ENCODE peak calls at places on chromosome 7, in four cellular contexts. N is HCT116, F is DND-41, O is IMR-90. C is an unnamed sample.

GRCh38 chr7:2000153-2000687 is 232.5 kb downstream of the MAD1L1 start:
- DNase-seq in F (no peak), N (no peak), O (no peak), C (no peak)

GRCh38 chr7:33511735-33512134 is 382.4 kb downstream of the BBS9 start:
- DNase-seq in O (no peak), F (no peak), N (no peak), C (no peak)

GRCh38 chr7:128884561-128885369 is 22.1 kb downstream of the ATP6V1F start:
- DNase-seq in N (no peak), F (no peak), O (no peak), C (no peak)

GRCh38 chr7:42272793-42273665 is 36.0 kb upstream of the GLI3 start:
- DNase-seq in O (peak), F (no peak), N (no peak), C (peak)

GRCh38 chr7:37081436-37081835 is 357.1 kb upstream of the AOAH start:
- DNase-seq in N (no peak), O (no peak), F (no peak), C (no peak)

GRCh38 chr7:98133181-98133580 is 26.5 kb downstream of the LMTK2 start:
- DNase-seq in O (no peak), N (no peak), F (peak), C (peak)

GRCh38 chr7:15197359-15197977 is 294.9 kb upstream of the DGKB start:
- DNase-seq in O (no peak), F (no peak), N (no peak), C (no peak)

GRCh38 chr7:83161851-83162401 is 758 bp downstream of the PCLO start:
- DNase-seq in O (no peak), N (no peak), F (no peak), C (no peak)

GRCh38 chr7:1943326-1943725 is 273.2 kb downstream of the ELFN1 start:
- DNase-seq in F (no peak), N (no peak), O (no peak), C (no peak)

GRCh38 chr7:148572067-148572522 is 18.5 kb upstream of the C7orf33 start:
- DNase-seq in O (no peak), N (no peak), F (no peak), C (no peak)

GRCh38 chr7:1236132-1236655 is 3.5 kb downstream of the UNCX start:
- DNase-seq in N (no peak), F (no peak), O (no peak), C (no peak)

GRCh38 chr7:2109936-2110585 is 122.7 kb downstream of the MAD1L1 start:
- DNase-seq in F (no peak), O (peak), N (peak), C (peak)

GRCh38 chr7:27423290-27423689 is 180.7 kb downstream of the EVX1 start:
- DNase-seq in F (no peak), O (no peak), N (no peak), C (no peak)

GRCh38 chr7:126662826-126663225 is 589.9 kb downstream of the GRM8 start:
- DNase-seq in O (no peak), N (no peak), F (no peak), C (no peak)

GRCh38 chr7:118872568-118872967 is 648.1 kb downstream of the ANKRD7 start:
- DNase-seq in F (no peak), N (peak), O (no peak), C (no peak)

GRCh38 chr7:1290262-1291039 is 57.8 kb downstream of the UNCX start:
- DNase-seq in O (no peak), F (peak), N (no peak), C (no peak)

GRCh38 chr7:69438584-69438983 is 159.7 kb upstream of the AUTS2 start:
- DNase-seq in O (no peak), F (no peak), N (no peak), C (no peak)

GRCh38 chr7:85750454-85750949 is 563.6 kb upstream of the SEMA3D start:
- DNase-seq in F (peak), O (peak), N (peak), C (peak)

GRCh38 chr7:148385009-148385682 is 205.4 kb upstream of the C7orf33 start:
- DNase-seq in O (no peak), F (no peak), N (no peak), C (no peak)

GRCh38 chr7:112876877-112877276 is 86.7 kb upstream of the TMEM168 start:
- DNase-seq in O (peak), F (no peak), N (no peak), C (no peak)

GRCh38 chr7:64618785-64619456 is 47.0 kb upstream of the ZNF107 start:
- DNase-seq in F (peak), O (peak), N (peak), C (peak)

GRCh38 chr7:11236680-11237079 is 263.0 kb downstream of the PHF14 start:
- DNase-seq in N (no peak), O (no peak), F (no peak), C (no peak)

GRCh38 chr7:8443871-8444756 is 10.7 kb downstream of the NXPH1 start:
- DNase-seq in O (no peak), F (no peak), N (no peak), C (no peak)

GRCh38 chr7:4144801-4145470 is 537.2 kb upstream of the FOXK1 start:
- DNase-seq in F (no peak), O (peak), N (no peak), C (no peak)
- H3K4me2 ChIP-seq in F (no peak), O (peak), N (no peak), C (no peak)

DNA sequence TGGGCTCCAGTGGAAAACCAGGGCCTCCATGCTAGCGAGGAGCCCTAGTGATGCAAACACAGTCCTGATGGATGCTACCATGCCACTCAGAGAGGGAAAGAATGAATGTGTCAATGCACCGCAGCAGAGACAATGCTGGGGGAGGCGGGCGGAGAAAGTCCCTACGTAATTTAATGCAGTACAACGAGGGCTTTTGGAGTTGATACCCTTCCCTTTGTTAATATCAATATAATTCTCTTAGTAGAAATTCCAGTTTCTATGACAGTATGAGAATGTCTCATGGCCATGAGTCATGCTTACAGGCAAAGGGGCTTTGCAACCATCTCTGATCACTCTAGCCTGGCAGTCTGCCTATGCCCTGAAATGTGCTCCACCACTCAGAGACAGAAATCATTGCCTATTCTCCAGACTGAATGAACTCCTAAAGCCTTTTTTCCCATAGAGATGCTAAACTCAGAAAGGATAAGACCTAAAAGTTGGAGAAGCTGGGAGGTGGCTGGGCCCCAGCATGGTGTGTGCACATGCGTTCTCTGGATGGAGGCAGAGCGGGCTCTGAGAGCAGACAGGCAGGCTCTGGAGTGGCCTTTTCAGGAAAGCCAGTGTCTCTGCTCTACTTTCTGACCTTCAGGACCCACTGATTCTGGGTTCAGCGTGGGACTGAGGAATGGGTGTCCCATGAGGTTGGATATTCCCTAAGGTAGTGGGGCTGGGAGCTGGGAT is 20.3 kb upstream of the GIMAP2 start:
- DNase-seq in F (peak), N (no peak), O (no peak), C (no peak)
- H2AFZ ChIP-seq in F (peak), N (no peak), O (no peak), C (no peak)

GRCh38 chr7:104985259-104985617 is 28.8 kb upstream of the KMT2E start:
- DNase-seq in F (no peak), O (no peak), N (no peak), C (no peak)
- H3K4me2 ChIP-seq in F (peak), O (no peak), N (peak), C (peak)

GRCh38 chr7:143379607-143380263 is 1.4 kb upstream of the ZYX start:
- DNase-seq in O (no peak), N (peak), F (no peak), C (no peak)
- H2AFZ ChIP-seq in O (peak), N (no peak), F (peak), C (peak)

GRCh38 chr7:137880432-137880831 is 33.7 kb upstream of the DGKI start:
- DNase-seq in N (no peak), O (peak), F (no peak), C (no peak)

GRCh38 chr7:137882806-137883205 is 36.0 kb upstream of the DGKI start:
- DNase-seq in F (no peak), N (no peak), O (peak), C (no peak)

GRCh38 chr7:137879357-137880158 is 32.8 kb upstream of the DGKI start:
- DNase-seq in O (peak), F (no peak), N (no peak), C (no peak)

GRCh38 chr7:137882261-137882668 is 35.5 kb upstream of the DGKI start:
- DNase-seq in N (peak), O (peak), F (no peak), C (no peak)

GRCh38 chr7:137881607-137882260 is 35.0 kb upstream of the DGKI start:
- DNase-seq in O (no peak), F (no peak), N (no peak), C (no peak)
- H3K4me2 ChIP-seq in O (no peak), F (no peak), N (peak), C (no peak)

DNA sequence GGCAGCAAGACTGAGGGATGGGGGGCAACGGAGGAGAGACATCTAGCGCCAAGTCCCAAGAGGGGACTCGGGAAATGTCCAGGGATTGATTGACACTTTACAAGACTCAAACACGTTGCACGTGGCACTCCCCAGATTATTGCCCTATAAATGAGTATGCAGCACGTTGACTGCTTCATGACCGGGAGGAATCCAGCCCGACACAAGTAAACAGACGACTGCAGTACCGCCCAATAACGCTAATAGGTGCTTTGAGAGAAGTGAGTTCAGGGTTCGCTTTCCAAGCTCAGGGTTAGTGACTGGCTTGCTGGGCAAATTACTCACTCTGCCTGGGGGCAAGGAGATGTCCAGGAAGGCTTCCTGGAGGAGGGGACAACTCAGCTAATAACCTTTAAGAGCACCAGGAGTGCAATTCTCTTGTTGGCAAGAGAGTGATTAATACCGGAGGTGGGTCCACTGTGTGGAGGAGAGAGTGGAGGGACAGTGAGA is 73.3 kb upstream of the MYL10 start:
- DNase-seq in N (peak), O (no peak), F (no peak), C (peak)
- H2AFZ ChIP-seq in N (no peak), O (no peak), F (no peak), C (no peak)

GRCh38 chr7:132428247-132428919 is 147.9 kb downstream of the PLXNA4 start:
- DNase-seq in N (no peak), F (no peak), O (no peak), C (no peak)

GRCh38 chr7:132433286-132433685 is 143.0 kb downstream of the PLXNA4 start:
- DNase-seq in F (no peak), N (no peak), O (no peak), C (no peak)

GRCh38 chr7:132430863-132431822 is 145.1 kb downstream of the PLXNA4 start:
- DNase-seq in O (peak), F (peak), N (no peak), C (no peak)

GRCh38 chr7:132430041-132430440 is 146.2 kb downstream of the PLXNA4 start:
- DNase-seq in N (no peak), O (no peak), F (no peak), C (no peak)

DNA sequence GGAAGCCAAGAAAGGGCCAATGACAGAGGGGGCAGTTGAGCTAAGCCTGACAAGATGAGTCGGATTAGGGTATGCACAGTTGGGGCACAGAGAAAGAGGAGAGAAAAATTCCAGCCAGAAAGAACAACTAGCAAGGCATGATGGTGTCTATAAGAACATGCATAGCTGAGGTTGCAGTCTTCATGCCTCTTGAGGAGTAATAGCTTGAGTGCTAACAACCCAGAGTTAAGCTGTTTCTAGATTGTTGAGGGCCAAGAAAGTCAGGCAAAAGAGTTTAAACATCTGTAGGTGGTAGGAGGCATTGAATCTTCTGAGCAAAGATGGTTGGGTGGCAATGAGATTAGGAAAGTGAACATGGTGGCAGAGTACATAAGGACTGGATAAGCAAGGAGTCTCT is 145.8 kb downstream of the PLXNA4 start:
- DNase-seq in N (no peak), F (no peak), O (no peak), C (no peak)
- H3K4me2 ChIP-seq in N (no peak), F (no peak), O (no peak), C (no peak)

C was measured in OCI-LY7.